ENCODE peak calls at places on chromosomes 6 and 20, in seven cellular contexts. V is ovary; L is astrocyte of the spinal cord; H is neuronal stem cell; A is tibial artery; J is CD8-positive, alpha-beta T cell; B is aorta. D is an unnamed sample.

GRCh38 chr6:53246924-53247323 is 98.3 kb upstream of the GCM1 start:
- DNase-seq in V (no peak), L (no peak), H (no peak), A (no peak), J (no peak), B (no peak), D (no peak)

GRCh38 chr20:46132705-46133120 is 14.6 kb downstream of the CD40 start:
- DNase-seq in V (peak; percentile 73), L (peak; percentile 41), H (peak; percentile 68), A (peak; percentile 48), J (peak; percentile 63), B (peak; percentile 89), D (peak; percentile 77)

GRCh38 chr6:73964455-73964854 is 268.5 kb downstream of the CD109 start:
- DNase-seq in V (no peak), L (no peak), H (no peak), A (no peak), J (no peak), B (no peak), D (no peak)

GRCh38 chr20:32511358-32512046 is 73.6 kb downstream of the NOL4L start:
- DNase-seq in V (no peak), L (no peak), H (no peak), A (no peak), J (no peak), B (peak; percentile 42), D (no peak)

GRCh38 chr6:35895560-35895959 is 25.3 kb downstream of the SRPK1 start:
- DNase-seq in V (no peak), L (no peak), H (no peak), A (no peak), J (no peak), B (no peak), D (no peak)

GRCh38 chr20:3315110-3315509 is 76.1 kb upstream of the SLC4A11 start:
- DNase-seq in V (no peak), L (no peak), H (no peak), A (no peak), J (no peak), B (no peak), D (no peak)

GRCh38 chr6:90687751-90688380 is 101.0 kb upstream of the MAP3K7 start:
- DNase-seq in V (no peak), L (no peak), H (no peak), A (no peak), J (no peak), B (no peak), D (no peak)

GRCh38 chr6:37283268-37283667 is 25.3 kb upstream of the TMEM217 start:
- DNase-seq in V (no peak), L (peak; percentile 72), H (no peak), A (no peak), J (no peak), B (no peak), D (no peak)

GRCh38 chr6:166167801-166168615 is at the start of gene TBXT:
- DNase-seq in V (no peak), L (no peak), H (no peak), A (no peak), J (no peak), B (no peak), D (peak; percentile 44)

GRCh38 chr20:1185781-1186334 is 1.1 kb upstream of the TMEM74B start:
- DNase-seq in V (no peak), L (peak; percentile 7), H (peak; percentile 57), A (no peak), J (peak; percentile 32), B (no peak), D (no peak)

GRCh38 chr6:170529839-170530520 is 23.1 kb downstream of the PSMB1 start:
- DNase-seq in V (peak; percentile 79), L (peak; percentile 80), H (peak; percentile 82), A (peak; percentile 65), J (peak; percentile 71), B (peak; percentile 88), D (no peak)

GRCh38 chr6:38612386-38612965 is 27.3 kb downstream of the BTBD9 start:
- DNase-seq in V (no peak), L (peak; percentile 33), H (no peak), A (no peak), J (no peak), B (no peak), D (no peak)

GRCh38 chr6:164085086-164085485 is 670.6 kb downstream of the QKI start:
- DNase-seq in V (no peak), L (no peak), H (no peak), A (no peak), J (no peak), B (no peak), D (no peak)

GRCh38 chr6:145815351-145815772 is 767 bp upstream of the FBXO30 start:
- DNase-seq in V (no peak), L (peak; percentile 36), H (no peak), A (no peak), J (peak; percentile 10), B (no peak), D (no peak)

GRCh38 chr6:11491998-11492397 is 45.6 kb upstream of the TMEM170B start:
- DNase-seq in V (no peak), L (no peak), H (no peak), A (no peak), J (no peak), B (no peak), D (peak; percentile 29)

GRCh38 chr6:81894286-81894685 is 141.8 kb upstream of the TENT5A start:
- DNase-seq in V (no peak), L (peak; percentile 60), H (no peak), A (peak; percentile 31), J (no peak), B (no peak), D (no peak)

GRCh38 chr6:7532232-7532631 is 9.2 kb upstream of the DSP start:
- DNase-seq in V (no peak), L (no peak), H (no peak), A (no peak), J (no peak), B (no peak), D (no peak)

GRCh38 chr20:33209789-33210188 is 7.4 kb upstream of the BPIFA3 start:
- DNase-seq in V (peak; percentile 42), L (peak; percentile 34), H (peak; percentile 85), A (peak; percentile 35), J (peak; percentile 38), B (peak; percentile 84), D (no peak)

GRCh38 chr20:2800590-2801458 is at the start of gene CPXM1:
- DNase-seq in V (no peak), L (no peak), H (peak; percentile 66), A (no peak), J (no peak), B (peak; percentile 78), D (peak; percentile 54)

GRCh38 chr20:59821201-59821600 is 112.2 kb downstream of the SYCP2 start:
- DNase-seq in V (no peak), L (no peak), H (no peak), A (no peak), J (no peak), B (peak; percentile 21), D (no peak)

GRCh38 chr6:18692920-18693319 is 305.8 kb downstream of the RNF144B start:
- DNase-seq in V (no peak), L (no peak), H (no peak), A (no peak), J (no peak), B (no peak), D (no peak)

GRCh38 chr6:18693923-18694322 is 306.8 kb downstream of the RNF144B start:
- DNase-seq in V (no peak), L (no peak), H (no peak), A (no peak), J (no peak), B (no peak), D (no peak)
- H3K4me3 ChIP-seq in V (no peak overlapping the region), L (no peak overlapping the region), H (peak overlapping the region; percentile 8), A (no peak overlapping the region), J (no peak overlapping the region), B (no peak overlapping the region), D (no peak overlapping the region)

DNA sequence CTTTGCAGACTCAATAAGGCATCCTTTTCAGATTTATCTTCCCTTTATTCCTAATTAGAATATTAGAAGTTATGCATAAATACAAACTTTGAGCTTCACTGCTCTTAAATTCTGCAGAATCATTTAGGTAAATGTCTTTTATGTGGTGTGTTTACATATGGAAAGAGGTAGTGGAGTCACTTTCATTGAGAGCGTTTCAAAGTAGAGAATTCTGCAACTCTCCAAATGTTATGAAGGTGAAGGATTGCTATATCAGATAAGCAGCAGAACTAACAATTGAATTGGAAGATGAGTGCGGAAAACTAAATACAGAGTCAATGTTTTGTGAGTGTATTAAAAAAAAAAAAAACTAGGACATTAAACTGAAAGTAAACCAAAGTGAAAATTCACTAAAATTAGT is 19.3 kb upstream of the CCN2 start:
- DNase-seq in V (no peak), L (no peak), H (no peak), A (no peak), J (no peak), B (no peak), D (no peak)
- H3K4me3 ChIP-seq in V (no peak overlapping the region), L (no peak overlapping the region), H (no peak overlapping the region), A (no peak overlapping the region), J (no peak overlapping the region), B (no peak overlapping the region), D (no peak overlapping the region)

GRCh38 chr6:44701637-44702101 is 314.2 kb downstream of the CDC5L start:
- DNase-seq in V (no peak), L (peak; percentile 78), H (peak; percentile 42), A (no peak), J (no peak), B (no peak), D (no peak)

GRCh38 chr6:44699851-44700250 is 312.3 kb downstream of the CDC5L start:
- DNase-seq in V (no peak), L (no peak), H (no peak), A (no peak), J (no peak), B (no peak), D (no peak)

GRCh38 chr6:44702292-44702691 is 314.8 kb downstream of the CDC5L start:
- DNase-seq in V (no peak), L (peak; percentile 36), H (no peak), A (no peak), J (no peak), B (no peak), D (no peak)

GRCh38 chr6:44700422-44700821 is 312.9 kb downstream of the CDC5L start:
- DNase-seq in V (no peak), L (no peak), H (no peak), A (no peak), J (no peak), B (no peak), D (no peak)

GRCh38 chr6:44701038-44701636 is 313.6 kb downstream of the CDC5L start:
- DNase-seq in V (no peak), L (no peak), H (no peak), A (no peak), J (no peak), B (no peak), D (no peak)
- H3K4me3 ChIP-seq in V (no peak overlapping the region), L (no peak overlapping the region), H (no peak overlapping the region), A (no peak overlapping the region), J (no peak overlapping the region), B (no peak overlapping the region), D (no peak overlapping the region)

GRCh38 chr20:15060265-15061060 is 723.1 kb upstream of the FLRT3 start:
- DNase-seq in V (no peak), L (no peak), H (no peak), A (no peak), J (no peak), B (no peak), D (no peak)

GRCh38 chr20:15061955-15062354 is 724.5 kb upstream of the FLRT3 start:
- DNase-seq in V (no peak), L (no peak), H (no peak), A (no peak), J (no peak), B (no peak), D (no peak)

GRCh38 chr20:15058836-15059235 is 721.4 kb upstream of the FLRT3 start:
- DNase-seq in V (no peak), L (no peak), H (no peak), A (no peak), J (no peak), B (no peak), D (no peak)

GRCh38 chr20:15061061-15061430 is 723.6 kb upstream of the FLRT3 start:
- DNase-seq in V (no peak), L (no peak), H (no peak), A (no peak), J (no peak), B (no peak), D (no peak)

GRCh38 chr20:15056231-15056630 is 718.8 kb upstream of the FLRT3 start:
- DNase-seq in V (no peak), L (no peak), H (no peak), A (no peak), J (no peak), B (no peak), D (no peak)
- H3K4me3 ChIP-seq in V (no peak overlapping the region), L (no peak overlapping the region), H (no peak overlapping the region), A (no peak overlapping the region), J (no peak overlapping the region), B (no peak overlapping the region), D (no peak overlapping the region)

D was measured in GM06990.